ENCODE peak calls at places on chromosomes 4 and X, in eight cellular contexts. Y is activated CD4-positive, CD25-positive, alpha-beta regulatory T cell treated with anti-CD3 and anti-CD28 coated beads, Interleukin-2, amount 50 U/mL, for 16 hours; N is IMR-90; M is stimulated activated CD8-positive, alpha-beta memory T cell treated with anti-CD3 and anti-CD28 coated beads, Interleukin-7, amount 100 ng/mL, for 48 hours; W is ELF-1; J is nucleus accumbens; O is activated T-helper 1 cell treated with anti-CD3 and anti-CD28 coated beads, Interleukin-12 subunit alpha, Interleukin-12 subunit beta, Interleukin-2, Interleukin-4 antibody, amounts not matched to agents 30 ng/mL and 10 ng/mL and 1 ng/mL, durations not matched to agents 14 hours and 24 hours and 36 hours; T is effector memory CD8-positive, alpha-beta T cell. U is an unnamed sample.

GRCh38 chr4:88240297-88240714 is 44.1 kb downstream of the PPM1K start:
- DNase-seq in Y (no peak), N (no peak), M (no peak), W (no peak), J (no peak), O (no peak), T (no peak), U (no peak)

GRCh38 chrX:140764401-140764919 is 54.9 kb downstream of the LINC00632 start:
- DNase-seq in Y (no peak), N (peak; percentile 54), M (no peak), W (peak; percentile 89), J (peak; percentile 10), O (no peak), T (no peak), U (no peak)

GRCh38 chrX:135345328-135345645 is 36.0 kb downstream of the ETDC start:
- DNase-seq in Y (no peak), N (peak; percentile 49), M (no peak), W (peak; percentile 65), J (peak; percentile 16), O (no peak), T (no peak), U (peak; percentile 44)

GRCh38 chr4:33071552-33071951 is 2351.4 kb downstream of the PCDH7 start:
- DNase-seq in Y (no peak), N (peak; percentile 1), M (no peak), W (no peak), J (no peak), O (no peak), T (no peak), U (no peak)

GRCh38 chrX:54180403-54180802 is 2.7 kb downstream of the FAM120C start:
- DNase-seq in Y (no peak), N (peak; percentile 58), M (no peak), W (peak; percentile 7), J (no peak), O (no peak), T (no peak), U (no peak)

GRCh38 chrX:102966701-102967100 is 29.6 kb downstream of the RAB40AL start:
- DNase-seq in Y (no peak), N (peak; percentile 29), M (no peak), W (no peak), J (no peak), O (no peak), T (no peak), U (no peak)

GRCh38 chrX:11532291-11533075 is 133.2 kb downstream of the ARHGAP6 start:
- DNase-seq in Y (no peak), N (peak; percentile 9), M (no peak), W (peak; percentile 72), J (no peak), O (no peak), T (no peak), U (no peak)

GRCh38 chr4:39721788-39722187 is 23.9 kb downstream of the UBE2K start:
- DNase-seq in Y (no peak), N (no peak), M (no peak), W (no peak), J (no peak), O (no peak), T (no peak), U (no peak)

GRCh38 chr4:41977709-41978108 is 3.8 kb upstream of the DCAF4L1 start:
- DNase-seq in Y (no peak), N (peak; percentile 57), M (no peak), W (no peak), J (no peak), O (no peak), T (no peak), U (no peak)

GRCh38 chr4:26441110-26441509 is 49.2 kb downstream of the CCKAR start:
- DNase-seq in Y (no peak), N (peak; percentile 73), M (no peak), W (no peak), J (no peak), O (no peak), T (no peak), U (no peak)

GRCh38 chr4:173240696-173241095 is 72.1 kb downstream of the GALNT7 start:
- DNase-seq in Y (no peak), N (no peak), M (no peak), W (no peak), J (no peak), O (no peak), T (no peak), U (no peak)

GRCh38 chr4:55661398-55662056 is 25.4 kb upstream of the NMU start:
- DNase-seq in Y (no peak), N (no peak), M (no peak), W (no peak), J (no peak), O (no peak), T (no peak), U (no peak)

GRCh38 chr4:77931452-77932135 is 69.0 kb downstream of the MRPL1 start:
- DNase-seq in Y (no peak), N (peak; percentile 91), M (no peak), W (no peak), J (no peak), O (no peak), T (no peak), U (no peak)

GRCh38 chr4:84176061-84176460 is 323.0 kb downstream of the NKX6-1 start:
- DNase-seq in Y (no peak), N (no peak), M (no peak), W (no peak), J (no peak), O (no peak), T (no peak), U (no peak)

GRCh38 chrX:11953615-11954014 is 184.7 kb upstream of the FRMPD4 start:
- DNase-seq in Y (no peak), N (peak; percentile 86), M (no peak), W (peak; percentile 49), J (no peak), O (no peak), T (no peak), U (peak; percentile 58)

GRCh38 chr4:21470531-21470930 is 478.0 kb downstream of the KCNIP4 start:
- DNase-seq in Y (no peak), N (no peak), M (no peak), W (no peak), J (no peak), O (no peak), T (no peak), U (peak; percentile 19)

GRCh38 chrX:16839852-16840460 is 30.2 kb downstream of the RBBP7 start:
- DNase-seq in Y (no peak), N (peak; percentile 85), M (no peak), W (peak; percentile 46), J (no peak), O (no peak), T (no peak), U (peak; percentile 27)

GRCh38 chr4:156898373-156899117 is 73.1 kb downstream of the PDGFC start:
- DNase-seq in Y (no peak), N (peak; percentile 29), M (no peak), W (no peak), J (no peak), O (no peak), T (no peak), U (no peak)

GRCh38 chrX:119981286-119982070 is 37.9 kb upstream of the NKAP start:
- DNase-seq in Y (no peak), N (peak; percentile 5), M (no peak), W (peak; percentile 93), J (no peak), O (no peak), T (no peak), U (no peak)